ENCODE peak calls at places on chromosomes 4 and X, in five cellular contexts. O is progenitor cell of endocrine pancreas, L is astrocyte of the spinal cord, H is HCT116, S is astrocyte. C is an unnamed sample.

GRCh38 chr4:6674500-6675149 is 19.1 kb upstream of the S100P start:
- DNase-seq in H (peak; percentile 63), L (peak; percentile 29), S (no peak), O (no peak), C (no peak)

GRCh38 chr4:136383126-136383525 is 1149.2 kb downstream of the PCDH18 start:
- DNase-seq in O (no peak), H (no peak), S (peak; percentile 50), L (peak; percentile 78), C (no peak)

GRCh38 chr4:109690690-109691410 is 12.4 kb downstream of the CASP6 start:
- DNase-seq in H (no peak), S (no peak), O (no peak), L (no peak), C (no peak)

GRCh38 chr4:26248647-26249046 is 72.2 kb upstream of the RBPJ start:
- DNase-seq in O (no peak), L (peak; percentile 81), S (peak; percentile 51), H (no peak), C (peak; percentile 54)

GRCh38 chr4:64538219-64538618 is 129.0 kb upstream of the TECRL start:
- DNase-seq in O (no peak), S (no peak), L (no peak), H (no peak), C (no peak)

GRCh38 chr4:51895816-51896408 is 53.0 kb downstream of the DCUN1D4 start:
- DNase-seq in O (peak; percentile 38), S (peak; percentile 43), H (peak; percentile 45), L (peak; percentile 77), C (peak; percentile 45)

GRCh38 chr4:146214238-146214637 is at the start of gene REELD1:
- DNase-seq in S (no peak), L (no peak), O (no peak), H (no peak), C (no peak)

GRCh38 chr4:187565416-187565815 is 430.2 kb upstream of the ZFP42 start:
- DNase-seq in O (no peak), L (no peak), H (no peak), S (no peak), C (no peak)

GRCh38 chr4:13522282-13523104 is 21.8 kb downstream of the NKX3-2 start:
- DNase-seq in O (no peak), H (no peak), L (no peak), S (no peak), C (no peak)

GRCh38 chr4:94277539-94277938 is 65.1 kb downstream of the HPGDS start:
- DNase-seq in H (no peak), O (no peak), L (no peak), S (no peak), C (no peak)

GRCh38 chr4:1502976-1503375 is 96.7 kb upstream of the NKX1-1 start:
- DNase-seq in S (no peak), H (no peak), O (no peak), L (no peak), C (no peak)

GRCh38 chr4:57193996-57194675 is 84.0 kb upstream of the IGFBP7 start:
- DNase-seq in L (no peak), H (no peak), O (no peak), S (no peak), C (no peak)

GRCh38 chrX:100494974-100495373 is 84.9 kb upstream of the PCDH19 start:
- DNase-seq in L (no peak), S (no peak), H (no peak), O (no peak), C (no peak)

GRCh38 chrX:107146670-107147069 is 28.0 kb upstream of the RBM41 start:
- DNase-seq in S (no peak), O (no peak), L (no peak), H (no peak), C (no peak)

GRCh38 chr4:65089666-65090065 is 580.6 kb downstream of the EPHA5 start:
- DNase-seq in H (no peak), L (peak; percentile 43), O (no peak), S (peak; percentile 17), C (no peak)

DNA sequence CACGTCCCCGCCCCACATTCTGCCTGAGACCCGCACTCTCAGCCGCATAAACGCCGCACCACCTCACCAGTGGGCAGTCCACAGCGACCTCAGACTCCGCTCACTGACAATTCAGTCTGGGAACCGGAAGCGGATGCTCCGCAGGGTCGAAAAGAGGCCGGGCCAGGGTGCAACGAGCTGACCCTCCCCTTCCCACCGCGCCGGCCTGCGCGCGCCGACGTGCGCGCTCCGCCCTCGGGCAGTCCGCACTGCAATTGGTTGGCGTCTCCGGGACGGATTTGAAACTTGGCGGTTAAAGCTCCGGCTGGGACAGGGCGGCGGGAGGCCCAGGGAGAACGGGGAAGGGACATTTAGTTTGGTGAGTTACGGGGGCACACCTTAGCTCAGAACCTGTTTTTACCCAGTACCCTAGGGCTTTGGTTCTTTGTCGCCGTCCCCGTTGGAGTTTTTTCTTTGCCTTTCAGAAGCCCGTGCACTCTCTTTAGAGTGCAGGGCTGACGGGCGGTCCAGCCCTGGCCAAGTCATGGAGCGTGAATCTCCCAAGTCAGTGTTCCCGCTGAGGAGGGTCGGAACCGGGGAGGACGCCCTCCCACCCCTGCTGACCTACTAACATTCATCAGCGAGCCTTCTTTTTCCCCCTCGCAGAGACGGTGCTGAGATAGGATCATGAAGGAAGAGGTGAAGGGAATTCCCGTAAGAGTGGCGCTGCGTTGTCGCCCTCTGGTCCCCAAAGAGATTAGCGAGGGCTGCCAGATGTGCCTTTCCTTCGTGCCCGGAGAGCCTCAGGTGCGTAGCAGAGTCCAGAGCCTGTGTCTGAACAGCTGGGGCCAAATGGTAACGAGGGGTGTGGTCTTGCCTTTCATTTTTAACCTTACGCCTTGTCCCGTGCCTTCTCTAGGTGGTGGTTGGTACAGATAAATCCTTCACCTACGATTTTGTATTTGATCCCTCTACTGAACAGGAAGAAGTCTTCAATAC is at the start of the genes KIF4A and PDZD11:
- DNase-seq in L (peak; percentile 79), O (peak; percentile 66), H (peak; percentile 63), S (peak; percentile 56), C (peak; percentile 40)
- TF ChIP-seq CTCF in L (no peak), O (no peak), H (no peak), S (no peak), C (no peak)

GRCh38 chrX:74232859-74233258 is 71.1 kb upstream of the ZCCHC13 start:
- DNase-seq in L (peak; percentile 14), H (no peak), O (no peak), S (peak; percentile 35), C (no peak)
- TF ChIP-seq CTCF in L (no peak), H (peak; percentile 10), O (peak; percentile 19), S (peak; percentile 14), C (no peak)

GRCh38 chrX:54758114-54759055 is 39.7 kb downstream of the ITIH6 start:
- DNase-seq in S (no peak), L (no peak), H (no peak), O (no peak), C (no peak)
- TF ChIP-seq CTCF in S (no peak), L (no peak), H (no peak), O (no peak), C (no peak)

DNA sequence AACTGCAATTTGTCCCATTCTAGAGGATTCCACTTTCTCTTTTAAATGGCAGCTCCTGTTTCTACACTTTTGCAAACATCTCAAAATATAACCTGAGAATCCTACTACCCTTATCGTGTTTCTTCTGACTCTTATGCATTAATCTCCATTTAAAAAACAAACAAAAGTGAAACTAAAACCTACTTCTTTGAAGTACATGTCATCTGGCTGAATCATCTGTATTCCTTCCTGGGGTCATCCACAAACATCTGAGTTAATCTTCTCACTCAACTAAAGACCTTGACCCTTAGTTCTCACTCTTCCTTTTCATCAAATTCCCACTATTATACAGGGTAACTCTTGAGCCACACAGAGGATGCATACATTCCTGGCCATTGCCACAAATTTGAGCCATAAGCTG is 584.8 kb downstream of the PPARGC1A start:
- DNase-seq in H (no peak), S (peak; percentile 45), O (no peak), L (peak; percentile 29), C (no peak)
- TF ChIP-seq CTCF in H (no peak), S (no peak), O (no peak), L (no peak), C (no peak)

GRCh38 chrX:41559662-41560061 is 112.5 kb downstream of the NYX start:
- DNase-seq in H (no peak), S (peak; percentile 92), O (no peak), L (peak; percentile 80), C (peak; percentile 61)

GRCh38 chrX:41559235-41559634 is 112.1 kb downstream of the NYX start:
- DNase-seq in O (no peak), H (no peak), L (no peak), S (no peak), C (no peak)

GRCh38 chrX:41561045-41561444 is 113.9 kb downstream of the NYX start:
- DNase-seq in H (no peak), S (peak; percentile 91), O (no peak), L (peak; percentile 87), C (peak; percentile 52)

GRCh38 chrX:41556958-41557357 is 109.8 kb downstream of the NYX start:
- DNase-seq in S (peak; percentile 27), H (no peak), L (no peak), O (no peak), C (no peak)

GRCh38 chrX:41558531-41558930 is 111.4 kb downstream of the NYX start:
- DNase-seq in O (no peak), L (peak; percentile 35), H (no peak), S (no peak), C (no peak)
- TF ChIP-seq CTCF in O (peak; percentile 40), L (peak; percentile 31), H (peak; percentile 42), S (peak; percentile 32), C (peak; percentile 4)

GRCh38 chr4:37073226-37073840 is 171.2 kb upstream of the NWD2 start:
- DNase-seq in H (no peak), L (no peak), O (no peak), S (no peak), C (no peak)

GRCh38 chr4:37066149-37066548 is 178.4 kb upstream of the NWD2 start:
- DNase-seq in O (no peak), H (no peak), L (no peak), S (no peak), C (no peak)

DNA sequence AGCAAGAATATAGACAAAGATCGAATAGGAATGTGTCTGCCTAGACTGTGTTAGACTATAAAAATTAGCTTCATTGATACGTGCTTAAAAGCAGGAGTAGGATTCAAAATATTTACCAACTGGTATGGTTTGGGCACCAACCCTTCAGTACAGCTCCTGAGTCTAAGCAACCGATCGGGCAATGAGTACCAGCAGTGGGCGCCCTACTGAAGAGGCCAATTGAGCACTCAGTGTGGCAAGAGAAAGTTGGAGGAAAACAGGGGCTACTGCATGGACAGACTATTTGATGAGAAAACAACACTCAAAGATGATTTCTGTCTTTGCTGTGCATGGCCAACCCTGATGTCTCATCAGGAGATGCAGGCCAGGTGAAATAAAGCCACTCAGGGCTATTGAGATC is 176.0 kb upstream of the NWD2 start:
- DNase-seq in H (no peak), O (no peak), S (no peak), L (no peak), C (no peak)
- TF ChIP-seq CTCF in H (peak; percentile 50), O (no peak), S (no peak), L (no peak), C (no peak)

DNA sequence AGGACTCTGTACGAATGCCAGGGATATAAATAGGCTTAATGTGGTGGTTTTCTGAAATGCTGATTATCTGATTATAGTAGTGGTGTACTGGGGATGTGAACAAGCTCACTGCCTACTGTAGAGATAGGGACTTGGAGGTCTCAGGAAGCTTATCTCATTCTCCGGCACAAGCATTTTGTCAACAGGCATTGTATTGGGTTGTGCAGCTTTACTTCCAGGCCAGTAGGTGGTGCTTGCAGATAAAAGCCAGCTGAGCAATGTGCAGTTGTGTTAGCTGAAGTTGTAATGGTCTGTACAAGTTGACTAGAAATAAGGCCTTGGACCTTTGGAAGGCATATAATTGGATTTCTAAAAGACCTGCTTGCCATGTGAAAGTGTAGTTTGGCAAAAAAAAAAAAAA is 49.5 kb upstream of the TMLHE start:
- DNase-seq in S (no peak), H (no peak), O (no peak), L (no peak), C (no peak)
- TF ChIP-seq CTCF in S (no peak), H (peak; percentile 36), O (no peak), L (peak; percentile 22), C (peak; percentile 23)

GRCh38 chr4:98626350-98626749 is 32.1 kb downstream of the TSPAN5 start:
- DNase-seq in L (peak; percentile 93), O (no peak), S (peak; percentile 96), H (peak; percentile 92), C (peak; percentile 70)
- TF ChIP-seq CTCF in L (peak; percentile 30), O (no peak), S (no peak), H (peak; percentile 14), C (no peak)

C was measured in HFF-Myc.